ENCODE peak calls at places on chromosome 14, in eight cellular contexts. F is body of pancreas; I is endothelial cell; W is type B pancreatic cell; E is HepG2; U is NCI-H2081; H is stimulated activated effector memory CD8-positive, alpha-beta T cell treated with anti-CD3 and anti-CD28 coated beads, Interleukin-12 subunit alpha, Interleukin-12 subunit beta, amount 100 ng/mL, for 72 hours; C is frontal cortex. R is an unnamed sample.
A peak's percentile ranks its signal among the peaks of the same experiment; 100 is the strongest.

GRCh38 chr14:70971588-70971987 is 64.3 kb downstream of the PCNX1 start:
- DNase-seq in C (no peak), I (no peak), E (no peak), F (no peak), W (no peak), U (no peak), H (no peak), R (no peak)

GRCh38 chr14:21268612-21269251 is 510 bp downstream of the HNRNPC start:
- DNase-seq in I (peak; percentile 19), H (no peak), F (peak; percentile 64), W (no peak), E (peak; percentile 77), C (no peak), U (peak; percentile 65), R (peak; percentile 54)

GRCh38 chr14:74913986-74914573 is 9.0 kb downstream of the RPS6KL1 start:
- DNase-seq in F (peak; percentile 60), I (peak; percentile 67), U (peak; percentile 13), W (no peak), E (peak; percentile 62), H (no peak), C (peak; percentile 77), R (peak; percentile 52)

GRCh38 chr14:66087231-66087630 is 398.9 kb upstream of the CCDC196 start:
- DNase-seq in U (no peak), W (no peak), I (no peak), F (no peak), C (no peak), H (no peak), E (no peak), R (no peak)

GRCh38 chr14:105176513-105176912 is 4.6 kb downstream of the NUDT14 start:
- DNase-seq in F (peak; percentile 65), W (no peak), I (no peak), H (no peak), U (no peak), E (no peak), C (no peak), R (no peak)

GRCh38 chr14:89252887-89253532 is 164.0 kb downstream of the FOXN3 start:
- DNase-seq in U (no peak), F (no peak), W (no peak), H (no peak), C (peak; percentile 31), I (no peak), E (no peak), R (no peak)

GRCh38 chr14:96376093-96376492 is 12.8 kb downstream of the GSKIP start:
- DNase-seq in H (no peak), C (no peak), W (no peak), I (no peak), F (no peak), E (no peak), U (no peak), R (peak; percentile 36)

GRCh38 chr14:57212919-57213318 is 55.8 kb downstream of the EXOC5 start:
- DNase-seq in I (no peak), F (no peak), C (no peak), E (no peak), H (no peak), W (no peak), U (no peak), R (no peak)

GRCh38 chr14:104870368-104871144 is 5.5 kb downstream of the CEP170B start:
- DNase-seq in E (peak; percentile 21), F (peak; percentile 15), U (no peak), C (no peak), I (peak; percentile 66), W (no peak), H (no peak), R (peak; percentile 25)

GRCh38 chr14:34056081-34056480 is 105.2 kb upstream of the EGLN3 start:
- DNase-seq in C (no peak), F (no peak), W (no peak), E (no peak), H (no peak), I (no peak), U (no peak), R (no peak)

GRCh38 chr14:50928002-50928635 is 16.2 kb downstream of the PYGL start:
- DNase-seq in H (no peak), W (no peak), U (no peak), F (peak; percentile 64), I (no peak), C (no peak), E (no peak), R (peak; percentile 8)

GRCh38 chr14:69473271-69473670 is 11.3 kb upstream of the PLEKHD1 start:
- DNase-seq in H (no peak), C (no peak), F (no peak), U (no peak), I (no peak), E (no peak), W (no peak), R (no peak)

GRCh38 chr14:53646925-53647324 is 309.7 kb downstream of the BMP4 start:
- DNase-seq in H (no peak), E (no peak), C (no peak), I (peak; percentile 23), W (no peak), U (no peak), F (no peak), R (no peak)

GRCh38 chr14:63854330-63854729 is 1.5 kb downstream of the SYNE2 start:
- DNase-seq in H (no peak), I (no peak), U (no peak), W (no peak), E (no peak), C (no peak), F (no peak), R (no peak)

GRCh38 chr14:104334812-104335161 is 196.4 kb downstream of the KIF26A start:
- DNase-seq in H (no peak), E (no peak), C (no peak), W (peak; percentile 68), U (no peak), I (no peak), F (no peak), R (no peak)

GRCh38 chr14:58898655-58899316 is 261.0 kb downstream of the DACT1 start:
- DNase-seq in I (no peak), W (no peak), F (no peak), H (no peak), U (no peak), E (no peak), C (no peak), R (no peak)

GRCh38 chr14:51488569-51489220 is 163.0 kb upstream of the FRMD6 start:
- DNase-seq in C (no peak), W (no peak), U (no peak), H (no peak), E (no peak), F (no peak), I (no peak), R (no peak)

GRCh38 chr14:75279739-75280447 is 1.3 kb downstream of the FOS start:
- DNase-seq in F (peak; percentile 40), W (no peak), C (no peak), I (no peak), H (no peak), E (no peak), U (no peak), R (peak; percentile 43)

GRCh38 chr14:34498684-34499412 is 36.8 kb upstream of the SPTSSA start:
- DNase-seq in E (peak; percentile 86), C (no peak), H (no peak), F (peak; percentile 38), U (peak; percentile 13), W (no peak), I (no peak), R (peak; percentile 44)

GRCh38 chr14:22882529-22883190 is 362 bp upstream of the REM2 start:
- DNase-seq in U (peak; percentile 35), I (peak; percentile 24), C (peak; percentile 86), E (no peak), F (peak; percentile 77), H (no peak), W (no peak), R (peak; percentile 59)

GRCh38 chr14:72855913-72856312 is 38.0 kb downstream of the DPF3 start:
- DNase-seq in I (no peak), F (no peak), H (no peak), E (no peak), C (no peak), W (no peak), U (no peak), R (peak; percentile 29)

GRCh38 chr14:53519137-53519536 is 366.0 kb upstream of the DDHD1 start:
- DNase-seq in I (no peak), W (no peak), H (no peak), F (no peak), C (no peak), U (no peak), E (no peak), R (no peak)

GRCh38 chr14:24297190-24297964 is 2.2 kb downstream of the DHRS1 start:
- DNase-seq in I (no peak), H (no peak), U (peak; percentile 13), E (peak; percentile 87), F (no peak), W (no peak), C (no peak), R (no peak)

GRCh38 chr14:101898416-101898815 is 66.0 kb upstream of the DYNC1H1 start:
- DNase-seq in C (no peak), E (no peak), W (no peak), H (no peak), U (no peak), I (no peak), F (no peak), R (no peak)

GRCh38 chr14:71416392-71416791 is 509.1 kb downstream of the PCNX1 start:
- DNase-seq in I (no peak), H (no peak), E (no peak), C (no peak), F (no peak), W (no peak), U (no peak), R (no peak)

GRCh38 chr14:26596722-26597030 is 1.2 kb downstream of the NOVA1 start:
- DNase-seq in E (no peak), H (no peak), I (peak; percentile 9), F (no peak), C (no peak), W (no peak), U (no peak), R (peak; percentile 10)

GRCh38 chr14:88470542-88471440 is 84.0 kb downstream of the PTPN21 start:
- DNase-seq in F (no peak), E (no peak), C (no peak), H (no peak), W (no peak), U (no peak), I (no peak), R (no peak)

GRCh38 chr14:45785240-45785639 is 532.2 kb upstream of the MIS18BP1 start:
- DNase-seq in E (no peak), W (no peak), F (no peak), H (no peak), I (no peak), U (no peak), C (no peak), R (peak; percentile 74)

GRCh38 chr14:91299483-91300115 is 55.1 kb upstream of the GPR68 start:
- DNase-seq in U (no peak), W (no peak), F (no peak), H (no peak), C (no peak), E (no peak), I (no peak), R (no peak)

GRCh38 chr14:105563347-105563737 is 37.0 kb downstream of the TMEM121 start:
- DNase-seq in W (no peak), E (no peak), H (no peak), I (no peak), C (no peak), U (no peak), F (no peak), R (no peak)

R was measured in left colon.